ENCODE peak calls at places on chromosomes 13 and 19, in seven cellular contexts. O is CD8-positive, alpha-beta T cell; Q is colonic mucosa; H is mammary epithelial cell; F is lower leg skin; Y is astrocyte of the spinal cord; E is AG04450. X is an unnamed sample.
A peak's percentile ranks its signal among the peaks of the same experiment; 100 is the strongest.

GRCh38 chr13:91531646-91532045 is 133.2 kb downstream of the GPC5 start:
- DNase-seq in O (no peak), Q (no peak), H (no peak), F (no peak), Y (no peak), E (no peak), X (no peak)

GRCh38 chr19:42596391-42597071 is 1.8 kb upstream of the CEACAM8 start:
- DNase-seq in O (peak; percentile 48), Q (peak; percentile 36), H (no peak), F (no peak), Y (no peak), E (no peak), X (peak; percentile 15)

GRCh38 chr19:17302391-17303166 is 646 bp downstream of the ABHD8 start:
- DNase-seq in O (peak; percentile 28), Q (no peak), H (no peak), F (no peak), Y (no peak), E (no peak), X (no peak)

GRCh38 chr13:42364613-42365000 is 92.7 kb downstream of the AKAP11 start:
- DNase-seq in O (no peak), Q (no peak), H (no peak), F (no peak), Y (peak; percentile 59), E (no peak), X (peak; percentile 51)

GRCh38 chr13:113053376-113053775 is 52.2 kb upstream of the F7 start:
- DNase-seq in O (no peak), Q (no peak), H (no peak), F (no peak), Y (no peak), E (no peak), X (no peak)

GRCh38 chr13:38213307-38213706 is 136.3 kb upstream of the UFM1 start:
- DNase-seq in O (no peak), Q (no peak), H (peak; percentile 69), F (no peak), Y (peak; percentile 37), E (no peak), X (peak; percentile 81)

GRCh38 chr13:50594276-50594970 is 249.1 kb downstream of the DLEU7 start:
- DNase-seq in O (no peak), Q (no peak), H (no peak), F (no peak), Y (peak; percentile 16), E (no peak), X (no peak)

GRCh38 chr19:16446108-16447014 is 25.4 kb downstream of the EPS15L1 start:
- DNase-seq in O (no peak), Q (no peak), H (no peak), F (no peak), Y (peak; percentile 45), E (no peak), X (no peak)

GRCh38 chr19:6772028-6772865 is at the start of gene VAV1:
- DNase-seq in O (peak; percentile 81), Q (peak; percentile 74), H (no peak), F (peak; percentile 90), Y (no peak), E (no peak), X (no peak)

GRCh38 chr13:106143930-106144709 is 391.3 kb downstream of the EFNB2 start:
- DNase-seq in O (no peak), Q (peak; percentile 66), H (peak; percentile 87), F (no peak), Y (peak; percentile 40), E (no peak), X (peak; percentile 90)

GRCh38 chr13:105139380-105140285 is 1395.8 kb downstream of the EFNB2 start:
- DNase-seq in O (peak; percentile 53), Q (peak; percentile 52), H (no peak), F (peak; percentile 86), Y (peak; percentile 11), E (no peak), X (no peak)

GRCh38 chr19:29385191-29385795 is 140.5 kb upstream of the VSTM2B start:
- DNase-seq in O (no peak), Q (no peak), H (no peak), F (no peak), Y (no peak), E (no peak), X (no peak)

GRCh38 chr13:33276581-33276980 is 9.0 kb downstream of the STARD13 start:
- DNase-seq in O (no peak), Q (no peak), H (no peak), F (no peak), Y (peak; percentile 51), E (no peak), X (no peak)

GRCh38 chr19:8592231-8593009 is 15.2 kb upstream of the MYO1F start:
- DNase-seq in O (peak; percentile 96), Q (peak; percentile 88), H (peak; percentile 25), F (peak; percentile 99), Y (peak; percentile 98), E (peak; percentile 90), X (no peak)

GRCh38 chr13:111846396-111847174 is 220.4 kb upstream of the SOX1 start:
- DNase-seq in O (no peak), Q (no peak), H (no peak), F (no peak), Y (no peak), E (no peak), X (no peak)

GRCh38 chr19:39409886-39410619 is 2.4 kb upstream of the PLEKHG2 start:
- DNase-seq in O (peak; percentile 85), Q (peak; percentile 76), H (no peak), F (peak; percentile 95), Y (peak; percentile 83), E (no peak), X (no peak)

GRCh38 chr19:12834418-12834943 is at the start of gene RTBDN:
- DNase-seq in O (no peak), Q (no peak), H (no peak), F (no peak), Y (no peak), E (no peak), X (no peak)

GRCh38 chr13:23658929-23659541 is 88.8 kb downstream of the TNFRSF19 start:
- DNase-seq in O (no peak), Q (no peak), H (no peak), F (no peak), Y (no peak), E (no peak), X (no peak)

GRCh38 chr13:28177877-28178276 is 39.5 kb downstream of the PAN3 start:
- DNase-seq in O (no peak), Q (no peak), H (no peak), F (no peak), Y (no peak), E (no peak), X (no peak)

GRCh38 chr13:50955212-50955611 is 45.6 kb downstream of the RNASEH2B start:
- DNase-seq in O (no peak), Q (no peak), H (no peak), F (no peak), Y (no peak), E (no peak), X (no peak)

GRCh38 chr19:30783936-30784335 is 411.8 kb downstream of the ZNF536 start:
- DNase-seq in O (no peak), Q (no peak), H (no peak), F (no peak), Y (no peak), E (no peak), X (no peak)

GRCh38 chr13:28753946-28754345 is 35.2 kb upstream of the SLC46A3 start:
- DNase-seq in O (no peak), Q (no peak), H (no peak), F (no peak), Y (no peak), E (no peak), X (no peak)

GRCh38 chr19:15550847-15551182 is 42.5 kb downstream of the CYP4F22 start:
- DNase-seq in O (no peak), Q (no peak), H (no peak), F (no peak), Y (no peak), E (no peak), X (no peak)

GRCh38 chr13:46893221-46893620 is 3.6 kb downstream of the HTR2A start:
- DNase-seq in O (no peak), Q (no peak), H (no peak), F (no peak), Y (no peak), E (no peak), X (no peak)
- H3K4me3 ChIP-seq in O (no peak overlapping the region), Q (no peak overlapping the region), H (no peak overlapping the region), F (no peak overlapping the region), Y (peak overlapping the region; percentile 67), E (no peak overlapping the region), X (no peak overlapping the region)

GRCh38 chr13:26074706-26075105 is 22.9 kb upstream of the SHISA2 start:
- DNase-seq in O (no peak), Q (no peak), H (peak; percentile 31), F (no peak), Y (peak; percentile 12), E (no peak), X (peak; percentile 15)

DNA sequence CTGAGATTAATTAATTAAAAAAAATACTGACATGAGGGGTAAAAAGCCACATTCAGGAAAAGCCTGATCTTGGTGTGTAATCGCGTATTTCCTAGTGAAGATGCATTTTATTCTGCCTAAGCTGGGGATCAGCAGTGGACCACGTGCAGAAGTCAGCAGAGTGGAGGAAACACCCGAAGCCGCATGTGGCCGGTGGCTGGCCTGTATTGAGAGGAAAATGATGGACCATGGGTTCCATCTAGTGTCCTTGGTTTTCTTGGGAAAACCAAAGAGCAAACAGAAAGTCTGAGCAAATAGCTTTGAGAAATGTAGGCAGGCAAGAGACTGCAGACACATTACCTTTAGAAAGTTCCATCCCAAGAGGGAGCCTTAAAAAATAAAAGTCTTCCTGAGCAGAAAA is 23.7 kb upstream of the SHISA2 start:
- DNase-seq in O (no peak), Q (no peak), H (no peak), F (no peak), Y (peak; percentile 10), E (no peak), X (no peak)
- TF ChIP-seq CTCF in O (no peak), Q (no peak), H (no peak), F (no peak), Y (no peak), E (no peak), X (no peak)

GRCh38 chr19:50555447-50556235 is 12.6 kb downstream of the LRRC4B start:
- DNase-seq in O (no peak), Q (no peak), H (no peak), F (no peak), Y (no peak), E (no peak), X (no peak)
- H3K4me3 ChIP-seq in O (no peak overlapping the region), Q (peak overlapping the region; percentile 20), H (no peak overlapping the region), F (no peak overlapping the region), Y (no peak overlapping the region), E (peak overlapping the region; percentile 58), X (no peak overlapping the region)

GRCh38 chr13:102597029-102598015 is 536 bp downstream of the TPP2 start:
- DNase-seq in O (peak; percentile 25), Q (peak; percentile 39), H (peak; percentile 18), F (peak; percentile 88), Y (peak; percentile 41), E (no peak), X (peak; percentile 6)
- TF ChIP-seq CTCF in O (no peak), Q (no peak), H (no peak), F (no peak), Y (no peak), E (no peak), X (no peak)

DNA sequence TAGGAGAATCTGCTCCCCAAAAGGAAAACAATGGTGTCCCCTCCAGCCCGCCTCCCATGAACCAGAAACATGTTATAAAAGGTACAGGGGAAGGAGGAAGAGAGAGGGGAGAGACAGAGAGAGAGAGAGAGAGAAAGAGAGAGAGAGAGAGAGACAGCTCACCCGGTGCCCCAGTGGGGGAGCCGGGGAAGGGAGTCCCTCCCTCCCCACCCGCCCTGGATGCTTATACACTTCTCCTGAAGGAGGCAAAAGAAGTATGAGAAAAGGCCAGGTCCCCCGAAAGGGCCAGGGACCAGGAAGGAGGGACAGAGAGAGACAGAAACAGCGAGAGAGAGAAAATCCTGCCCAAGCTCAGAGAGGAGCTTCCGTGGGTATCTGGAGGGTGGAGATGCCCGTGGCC is 30.1 kb upstream of the ASF1B start:
- DNase-seq in O (no peak), Q (no peak), H (no peak), F (no peak), Y (no peak), E (no peak), X (no peak)
- H3K4me3 ChIP-seq in O (peak overlapping the region; percentile 44), Q (no peak overlapping the region), H (no peak overlapping the region), F (no peak overlapping the region), Y (no peak overlapping the region), E (no peak overlapping the region), X (no peak overlapping the region)